ENCODE peak calls at places on chromosomes 4 and X, in five cellular contexts. U is fibroblast of lung; R is right lobe of liver; X is activated CD4-positive, alpha-beta T cell treated with anti-CD3 and anti-CD28 coated beads, Interleukin-2, amount 50 U/mL, for 4 hours; P is cardiac fibroblast. H is an unnamed sample.

GRCh38 chrX:2609431-2610238 is 81.5 kb upstream of the CD99 start:
- DNase-seq in R (no peak), P (no peak), X (no peak), U (peak), H (no peak)

GRCh38 chr4:56908206-56909082 is 744 bp downstream of the REST start:
- DNase-seq in P (peak), R (peak), X (peak), U (peak), H (peak)

GRCh38 chr4:165610679-165611551 is 232.1 kb downstream of the CPE start:
- DNase-seq in P (no peak), R (no peak), U (no peak), X (no peak), H (no peak)

GRCh38 chr4:186789671-186790070 is 66.0 kb upstream of the FAT1 start:
- DNase-seq in X (no peak), P (no peak), U (peak), R (no peak), H (no peak)

GRCh38 chr4:139902328-139903217 is 237.0 kb downstream of the MGST2 start:
- DNase-seq in P (no peak), U (peak), R (no peak), X (no peak), H (no peak)

GRCh38 chrX:97066381-97066780 is 182.7 kb downstream of the RPA4 start:
- DNase-seq in U (no peak), R (no peak), P (no peak), X (no peak), H (no peak)

GRCh38 chr4:115537387-115537786 is 424.0 kb upstream of the NDST4 start:
- DNase-seq in P (peak), U (peak), R (no peak), X (no peak), H (peak)

GRCh38 chrX:115284877-115285276 is 4.6 kb upstream of the LUZP4 start:
- DNase-seq in X (no peak), R (no peak), P (peak), U (peak), H (peak)

GRCh38 chr4:81314897-81315470 is 100.0 kb upstream of the PRKG2 start:
- DNase-seq in X (no peak), U (peak), R (no peak), P (peak), H (no peak)

H was measured in pons.